ENCODE peak calls at places on chromosomes 2 and 18, in seven cellular contexts. E is esophagus squamous epithelium, C is H9, P is colonic mucosa, K is heart left ventricle, A is IMR-90, D is mammary epithelial cell. Z is an unnamed sample.

GRCh38 chr2:88054300-88055048 is 1.1 kb downstream of the KRCC1 start:
- DNase-seq in C (no peak), E (no peak), D (no peak), K (no peak), A (no peak), P (peak), Z (no peak)

GRCh38 chr2:159946326-159946992 is 116.0 kb downstream of the PLA2R1 start:
- DNase-seq in P (no peak), K (no peak), A (peak), D (peak), E (no peak), C (no peak), Z (no peak)

GRCh38 chr2:114949228-114949804 is 506.9 kb downstream of the DPP10 start:
- DNase-seq in K (no peak), E (no peak), C (no peak), A (no peak), P (no peak), D (no peak), Z (no peak)

GRCh38 chr2:176084629-176085119 is 912 bp upstream of the EVX2 start:
- DNase-seq in K (no peak), E (no peak), D (no peak), P (no peak), A (no peak), C (peak), Z (no peak)

GRCh38 chr18:46683252-46683651 is 26.2 kb upstream of the LOXHD1 start:
- DNase-seq in D (no peak), P (no peak), K (no peak), E (no peak), C (no peak), A (no peak), Z (no peak)

GRCh38 chr2:52294628-52295027 is 1262.7 kb upstream of the NRXN1 start:
- DNase-seq in P (no peak), K (no peak), E (no peak), A (no peak), D (no peak), C (no peak), Z (no peak)

GRCh38 chr2:173353556-173353955 is 1.1 kb upstream of the CDCA7 start:
- DNase-seq in D (no peak), C (no peak), P (peak), E (no peak), K (no peak), A (no peak), Z (no peak)

GRCh38 chr2:239398536-239398935 is 2.3 kb downstream of the HDAC4 start:
- DNase-seq in P (no peak), C (peak), K (no peak), A (no peak), D (no peak), E (no peak), Z (no peak)

GRCh38 chr2:38315707-38316333 is 61.3 kb downstream of the ATL2 start:
- DNase-seq in C (no peak), K (no peak), A (peak), E (no peak), P (no peak), D (peak), Z (no peak)

DNA sequence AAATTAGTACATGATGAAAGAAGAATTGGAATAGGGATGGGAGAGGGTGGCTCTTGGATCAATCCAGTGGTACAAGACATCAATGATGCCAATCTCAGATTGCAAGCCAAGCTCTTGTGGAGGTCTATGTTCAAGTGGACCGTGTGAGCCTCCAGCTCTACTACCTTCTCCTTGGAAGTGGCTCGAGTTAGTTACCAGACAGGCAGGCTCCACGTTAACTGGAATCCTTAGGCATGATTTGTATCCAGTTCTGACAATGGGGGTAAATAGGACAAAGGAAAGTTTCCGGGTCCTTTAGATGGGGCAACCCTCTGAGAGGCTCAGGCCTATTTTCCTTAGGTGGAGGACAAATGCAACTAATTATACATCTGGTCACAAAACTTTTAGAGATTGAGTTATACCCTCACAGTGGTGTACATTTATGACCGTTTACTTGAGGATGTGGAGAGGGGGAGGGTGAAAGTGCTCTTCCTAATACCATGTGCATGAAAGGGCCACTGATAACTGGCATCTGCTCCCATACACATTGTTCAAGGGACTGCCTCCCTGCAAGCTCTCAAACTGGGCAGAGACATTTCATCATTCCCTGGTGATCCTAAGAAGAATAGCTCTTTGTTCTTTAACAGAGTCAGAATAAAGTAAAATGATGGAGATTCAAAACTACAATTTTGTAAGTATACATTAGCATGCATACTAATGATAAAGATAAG is 180.2 kb downstream of the SOCS6 start:
- DNase-seq in D (no peak), K (no peak), E (no peak), A (no peak), P (no peak), C (no peak), Z (no peak)
- H3K27ac ChIP-seq in D (no peak), K (no peak), E (no peak), A (no peak), P (no peak), C (no peak), Z (no peak)

GRCh38 chr2:135638825-135639224 is 102.8 kb upstream of the UBXN4 start:
- DNase-seq in K (no peak), D (no peak), A (no peak), E (no peak), C (no peak), P (no peak), Z (no peak)

GRCh38 chr2:135633582-135633981 is 102.3 kb downstream of the R3HDM1 start:
- DNase-seq in K (no peak), E (no peak), D (no peak), C (no peak), P (peak), A (no peak), Z (no peak)

GRCh38 chr2:135637456-135638087 is 104.1 kb upstream of the UBXN4 start:
- DNase-seq in A (no peak), P (no peak), C (no peak), E (no peak), K (no peak), D (no peak), Z (no peak)

GRCh38 chr2:135636982-135637381 is 104.7 kb upstream of the UBXN4 start:
- DNase-seq in P (no peak), C (no peak), D (no peak), A (no peak), K (no peak), E (no peak), Z (no peak)

DNA sequence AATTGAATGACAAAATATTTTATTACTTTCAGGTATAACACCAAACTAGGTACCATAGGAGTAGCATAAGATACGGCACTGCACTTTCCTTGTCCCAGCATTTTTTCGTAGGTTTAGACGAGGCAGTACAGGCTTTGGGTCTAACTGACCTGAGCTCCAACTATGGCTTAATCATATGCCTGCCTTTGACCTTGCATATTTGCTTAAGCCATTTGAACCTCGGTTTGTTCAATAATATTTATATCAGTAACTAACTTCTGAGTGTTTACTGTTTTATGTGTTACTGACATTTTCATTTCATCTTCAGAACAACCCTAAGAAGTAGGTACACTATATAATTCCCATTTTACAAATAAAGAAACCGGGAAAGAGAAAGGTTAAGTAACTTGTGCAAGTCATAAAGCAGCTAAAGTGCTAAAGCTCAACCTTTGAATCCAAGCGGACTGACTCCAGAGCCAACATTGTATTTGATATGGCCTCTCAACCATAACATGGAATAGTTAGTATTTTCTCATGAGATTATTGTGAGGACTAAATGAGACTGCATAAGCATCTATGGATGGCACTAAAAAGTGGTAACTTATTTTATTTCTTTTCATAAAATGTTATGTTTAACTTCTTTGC is 104.0 kb downstream of the R3HDM1 start:
- DNase-seq in A (no peak), D (no peak), C (no peak), E (no peak), K (no peak), P (no peak), Z (no peak)
- H3K27ac ChIP-seq in A (no peak), D (no peak), C (no peak), E (no peak), K (no peak), P (no peak), Z (no peak)

GRCh38 chr18:45167631-45168225 is 447.5 kb upstream of the SLC14A2 start:
- DNase-seq in E (no peak), K (no peak), C (no peak), A (peak), D (peak), P (no peak), Z (no peak)

GRCh38 chr18:45166341-45167108 is 448.8 kb upstream of the SLC14A2 start:
- DNase-seq in K (no peak), A (peak), C (no peak), E (no peak), D (peak), P (peak), Z (no peak)

GRCh38 chr18:45167109-45167551 is 448.1 kb upstream of the SLC14A2 start:
- DNase-seq in K (no peak), D (peak), C (no peak), P (no peak), A (peak), E (no peak), Z (no peak)

GRCh38 chr18:45164551-45164950 is 450.7 kb upstream of the SLC14A2 start:
- DNase-seq in C (no peak), A (no peak), K (no peak), P (no peak), E (no peak), D (no peak), Z (no peak)

GRCh38 chr18:45165871-45166270 is 449.4 kb upstream of the SLC14A2 start:
- DNase-seq in D (no peak), K (no peak), E (no peak), P (no peak), C (no peak), A (no peak), Z (no peak)
- H3K27ac ChIP-seq in D (peak), K (no peak), E (no peak), P (no peak), C (no peak), A (no peak), Z (no peak)

GRCh38 chr2:105777071-105777482 is 32.4 kb downstream of the NCK2 start:
- DNase-seq in C (no peak), A (no peak), E (no peak), P (no peak), K (no peak), D (no peak), Z (no peak)

GRCh38 chr2:105776560-105776928 is 31.8 kb downstream of the NCK2 start:
- DNase-seq in K (no peak), E (no peak), D (no peak), P (no peak), C (no peak), A (no peak), Z (no peak)

GRCh38 chr2:105779394-105779793 is 34.7 kb downstream of the NCK2 start:
- DNase-seq in P (no peak), K (no peak), A (no peak), C (no peak), D (no peak), E (no peak), Z (no peak)

GRCh38 chr2:105778344-105778607 is 33.6 kb downstream of the NCK2 start:
- DNase-seq in E (no peak), K (no peak), C (no peak), A (no peak), P (no peak), D (no peak), Z (no peak)

GRCh38 chr2:105777506-105778343 is 33.0 kb downstream of the NCK2 start:
- DNase-seq in A (no peak), K (no peak), C (no peak), P (no peak), E (no peak), D (no peak), Z (no peak)
- H3K27ac ChIP-seq in A (no peak), K (no peak), C (no peak), P (no peak), E (peak), D (no peak), Z (no peak)

DNA sequence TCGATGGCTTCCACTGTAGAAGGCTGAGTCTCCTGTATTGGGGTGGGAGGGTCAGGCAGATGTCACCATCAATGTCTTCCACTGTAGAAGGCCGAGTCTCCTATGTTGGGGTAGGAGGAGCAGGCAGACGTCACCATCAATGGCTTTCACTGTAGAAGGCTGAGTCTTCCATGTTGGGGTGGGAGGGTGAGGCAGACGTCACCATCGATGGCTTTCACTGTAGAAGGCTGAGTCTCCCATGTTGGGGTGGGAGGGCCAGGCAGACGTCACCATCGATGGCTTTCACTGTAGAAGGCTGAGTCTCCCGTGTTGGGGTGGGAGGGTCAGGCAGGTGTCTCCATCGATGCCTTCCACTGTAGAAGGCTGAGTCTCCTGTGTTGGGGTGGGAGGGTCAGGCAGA is 117.5 kb upstream of the TPO start:
- DNase-seq in A (no peak), K (no peak), D (no peak), P (no peak), C (no peak), E (no peak), Z (no peak)
- H3K27ac ChIP-seq in A (no peak), K (no peak), D (no peak), P (no peak), C (no peak), E (no peak), Z (no peak)

Z was measured in thoracic aorta.